ENCODE peak calls at places on chromosomes 7 and 10, in six cellular contexts. C is pancreas, U is OCI-LY7, G is GM10248, Y is AML-193, W is posterior vena cava. X is an unnamed sample.

GRCh38 chr10:86596266-86596665 is 58.1 kb upstream of the OPN4 start:
- DNase-seq in C (no peak), U (no peak), G (no peak), Y (no peak), W (no peak), X (no peak)

GRCh38 chr7:123433665-123434064 is 100.7 kb downstream of the IQUB start:
- DNase-seq in C (no peak), U (no peak), G (no peak), Y (no peak), W (no peak), X (no peak)

GRCh38 chr7:47578581-47579270 is 3.2 kb downstream of the TNS3 start:
- DNase-seq in C (no peak), U (no peak), G (no peak), Y (no peak), W (no peak), X (no peak)

GRCh38 chr10:89657302-89657701 is 12.3 kb upstream of the PANK1 start:
- DNase-seq in C (no peak), U (no peak), G (no peak), Y (no peak), W (no peak), X (no peak)

GRCh38 chr7:157676001-157676400 is 339.2 kb downstream of the DNAJB6 start:
- DNase-seq in C (no peak), U (no peak), G (no peak), Y (no peak), W (peak; percentile 77), X (no peak)

GRCh38 chr7:47392241-47392759 is 189.6 kb downstream of the TNS3 start:
- DNase-seq in C (peak; percentile 69), U (no peak), G (no peak), Y (no peak), W (peak; percentile 91), X (no peak)

GRCh38 chr7:102390697-102391484 is 5.3 kb upstream of the PRKRIP1 start:
- DNase-seq in C (peak; percentile 86), U (peak; percentile 81), G (peak; percentile 74), Y (peak; percentile 54), W (peak; percentile 93), X (peak; percentile 84)

GRCh38 chr10:100744136-100744979 is 1.0 kb upstream of the PAX2 start:
- DNase-seq in C (no peak), U (no peak), G (peak; percentile 64), Y (no peak), W (no peak), X (peak; percentile 14)

GRCh38 chr10:8043569-8044306 is 10.8 kb upstream of the GATA3 start:
- DNase-seq in C (no peak), U (no peak), G (no peak), Y (no peak), W (peak; percentile 69), X (no peak)

GRCh38 chr7:106812027-106812643 is 52.9 kb upstream of the PIK3CG start:
- DNase-seq in C (no peak), U (peak; percentile 11), G (no peak), Y (no peak), W (no peak), X (peak; percentile 7)

GRCh38 chr7:158432369-158433270 is 155.0 kb downstream of the PTPRN2 start:
- DNase-seq in C (no peak), U (no peak), G (no peak), Y (no peak), W (peak; percentile 54), X (no peak)

GRCh38 chr10:119233123-119233820 is 25.9 kb downstream of the GRK5 start:
- DNase-seq in C (no peak), U (no peak), G (no peak), Y (no peak), W (no peak), X (no peak)

GRCh38 chr10:128542659-128543058 is 416.4 kb upstream of the MKI67 start:
- DNase-seq in C (no peak), U (no peak), G (no peak), Y (no peak), W (no peak), X (no peak)

GRCh38 chr10:72340510-72340895 is 14.2 kb downstream of the DNAJB12 start:
- DNase-seq in C (peak; percentile 79), U (peak; percentile 74), G (peak; percentile 83), Y (peak; percentile 55), W (peak; percentile 92), X (peak; percentile 78)

GRCh38 chr10:114577133-114577532 is 80.9 kb downstream of the ABLIM1 start:
- DNase-seq in C (no peak), U (no peak), G (no peak), Y (no peak), W (no peak), X (no peak)

GRCh38 chr10:79073784-79074432 is 5.1 kb downstream of the ZMIZ1 start:
- DNase-seq in C (peak; percentile 77), U (no peak), G (no peak), Y (no peak), W (no peak), X (no peak)

GRCh38 chr7:7868245-7868899 is 100.2 kb upstream of the GLCCI1 start:
- DNase-seq in C (no peak), U (peak; percentile 47), G (peak; percentile 19), Y (peak; percentile 86), W (no peak), X (no peak)

GRCh38 chr10:8069627-8070026 is 15.1 kb downstream of the GATA3 start:
- DNase-seq in C (no peak), U (no peak), G (no peak), Y (no peak), W (no peak), X (no peak)

GRCh38 chr7:502296-502695 is 17.4 kb downstream of the PDGFA start:
- DNase-seq in C (peak; percentile 48), U (no peak), G (no peak), Y (no peak), W (peak; percentile 64), X (no peak)

GRCh38 chr10:45444022-45444421 is 70.0 kb downstream of the ALOX5 start:
- DNase-seq in C (peak; percentile 46), U (no peak), G (no peak), Y (no peak), W (peak; percentile 76), X (no peak)

GRCh38 chr7:130277763-130278643 is 11.3 kb downstream of the CPA2 start:
- DNase-seq in C (peak; percentile 71), U (no peak), G (no peak), Y (no peak), W (no peak), X (no peak)

GRCh38 chr7:103142494-103142893 is 6.4 kb downstream of the NAPEPLD start:
- DNase-seq in C (no peak), U (no peak), G (no peak), Y (no peak), W (no peak), X (no peak)

GRCh38 chr10:8908013-8908412 is 853.5 kb downstream of the GATA3 start:
- DNase-seq in C (no peak), U (no peak), G (no peak), Y (no peak), W (no peak), X (no peak)

GRCh38 chr7:130840599-130840998 is 106.6 kb upstream of the KLF14 start:
- DNase-seq in C (no peak), U (no peak), G (no peak), Y (no peak), W (no peak), X (no peak)

GRCh38 chr10:51832652-51833383 is 133.4 kb upstream of the CSTF2T start:
- DNase-seq in C (no peak), U (no peak), G (no peak), Y (no peak), W (no peak), X (peak; percentile 21)

GRCh38 chr7:15396210-15397158 is 165.3 kb downstream of the AGMO start:
- DNase-seq in C (no peak), U (no peak), G (no peak), Y (no peak), W (no peak), X (no peak)

GRCh38 chr10:17709492-17709891 is 42.5 kb upstream of the TMEM236 start:
- DNase-seq in C (no peak), U (no peak), G (no peak), Y (no peak), W (no peak), X (no peak)